ENCODE peak calls at places on chromosome 11, in seven cellular contexts. C, D, X, T, L, Z and O are unnamed samples.

GRCh38 chr11:93685196-93685595 is 23.7 kb downstream of the CEP295 start:
- DNase-seq in C (no peak), D (no peak), X (no peak), T (no peak), L (no peak), Z (no peak), O (no peak)

GRCh38 chr11:46072172-46072964 is 48.9 kb downstream of the PHF21A start:
- DNase-seq in C (no peak), D (no peak), X (no peak), T (no peak), L (no peak), Z (no peak), O (no peak)

GRCh38 chr11:63839508-63840355 is 822 bp downstream of the MARK2 start:
- DNase-seq in C (no peak), D (peak; percentile 46), X (peak; percentile 58), T (peak; percentile 44), L (no peak), Z (peak; percentile 53), O (no peak)

GRCh38 chr11:118715837-118716260 is 36.4 kb upstream of the TREH start:
- DNase-seq in C (no peak), D (no peak), X (no peak), T (no peak), L (no peak), Z (no peak), O (no peak)

GRCh38 chr11:10550988-10551657 is 10.1 kb upstream of the RNF141 start:
- DNase-seq in C (no peak), D (no peak), X (no peak), T (no peak), L (no peak), Z (no peak), O (no peak)

GRCh38 chr11:84541711-84542340 is 1085.3 kb downstream of the DLG2 start:
- DNase-seq in C (no peak), D (no peak), X (no peak), T (peak; percentile 10), L (no peak), Z (no peak), O (no peak)

GRCh38 chr11:12727556-12728070 is 53.4 kb downstream of the TEAD1 start:
- DNase-seq in C (no peak), D (no peak), X (no peak), T (no peak), L (no peak), Z (no peak), O (no peak)

GRCh38 chr11:12195773-12196172 is 85.4 kb downstream of the MICAL2 start:
- DNase-seq in C (no peak), D (no peak), X (no peak), T (no peak), L (peak; percentile 63), Z (no peak), O (peak; percentile 36)

GRCh38 chr11:71423181-71423790 is 24.9 kb downstream of the DHCR7 start:
- DNase-seq in C (no peak), D (no peak), X (no peak), T (peak; percentile 46), L (no peak), Z (no peak), O (no peak)

GRCh38 chr11:102940714-102941588 is 14.6 kb downstream of the MMP13 start:
- DNase-seq in C (no peak), D (peak; percentile 79), X (no peak), T (peak; percentile 96), L (peak; percentile 33), Z (no peak), O (no peak)

GRCh38 chr11:95897731-95898130 is 26.2 kb downstream of the MTMR2 start:
- DNase-seq in C (no peak), D (no peak), X (no peak), T (peak; percentile 15), L (no peak), Z (no peak), O (no peak)

GRCh38 chr11:10602945-10603344 is 34.5 kb upstream of the LYVE1 start:
- DNase-seq in C (no peak), D (no peak), X (no peak), T (no peak), L (no peak), Z (no peak), O (no peak)

GRCh38 chr11:134741453-134742227 is 329.6 kb upstream of the B3GAT1 start:
- DNase-seq in C (no peak), D (peak; percentile 58), X (no peak), T (no peak), L (no peak), Z (no peak), O (no peak)

GRCh38 chr11:111699579-111700156 is 66.5 kb downstream of the PPP2R1B start:
- DNase-seq in C (no peak), D (no peak), X (no peak), T (no peak), L (no peak), Z (no peak), O (no peak)

GRCh38 chr11:16012125-16012751 is 344.1 kb downstream of the SOX6 start:
- DNase-seq in C (no peak), D (no peak), X (no peak), T (no peak), L (no peak), Z (no peak), O (no peak)

GRCh38 chr11:82859746-82860145 is 40.5 kb downstream of the PRCP start:
- DNase-seq in C (no peak), D (no peak), X (no peak), T (no peak), L (no peak), Z (no peak), O (no peak)

GRCh38 chr11:96254087-96254486 is 88.9 kb downstream of the MAML2 start:
- DNase-seq in C (no peak), D (peak; percentile 54), X (peak; percentile 14), T (no peak), L (no peak), Z (no peak), O (no peak)

GRCh38 chr11:61718613-61719302 is 33.7 kb upstream of the MYRF start:
- DNase-seq in C (no peak), D (peak; percentile 83), X (peak; percentile 65), T (no peak), L (no peak), Z (no peak), O (no peak)

GRCh38 chr11:78420796-78421209 is 3.2 kb upstream of the GAB2 start:
- DNase-seq in C (peak; percentile 73), D (peak; percentile 47), X (peak; percentile 81), T (no peak), L (no peak), Z (peak; percentile 78), O (no peak)

GRCh38 chr11:2450321-2451041 is 5.7 kb downstream of the KCNQ1 start:
- DNase-seq in C (no peak), D (no peak), X (no peak), T (no peak), L (no peak), Z (peak; percentile 27), O (no peak)

GRCh38 chr11:133104014-133104753 is 428.1 kb downstream of the OPCML start:
- DNase-seq in C (no peak), D (peak; percentile 16), X (no peak), T (no peak), L (no peak), Z (no peak), O (no peak)

GRCh38 chr11:86478348-86478747 is 103.7 kb downstream of the CCDC81 start:
- DNase-seq in C (no peak), D (no peak), X (no peak), T (no peak), L (no peak), Z (no peak), O (no peak)

GRCh38 chr11:62652156-62653006 is 721 bp downstream of the INTS5 start:
- DNase-seq in C (no peak), D (no peak), X (no peak), T (no peak), L (no peak), Z (no peak), O (no peak)

GRCh38 chr11:50072226-50073112 is 39.8 kb downstream of the OR4C45 start:
- DNase-seq in C (no peak), D (no peak), X (no peak), T (no peak), L (no peak), Z (no peak), O (no peak)
- H3K9me3 ChIP-seq in C (no peaks in the 10 kb centered on the region), D (no peaks in the 10 kb centered on the region), X (no peaks in the 10 kb centered on the region), T (no peaks in the 10 kb centered on the region), L (no peaks in the 10 kb centered on the region), Z (peaks cover 63% of the 10 kb centered on the region), O (no peaks in the 10 kb centered on the region)

DNA sequence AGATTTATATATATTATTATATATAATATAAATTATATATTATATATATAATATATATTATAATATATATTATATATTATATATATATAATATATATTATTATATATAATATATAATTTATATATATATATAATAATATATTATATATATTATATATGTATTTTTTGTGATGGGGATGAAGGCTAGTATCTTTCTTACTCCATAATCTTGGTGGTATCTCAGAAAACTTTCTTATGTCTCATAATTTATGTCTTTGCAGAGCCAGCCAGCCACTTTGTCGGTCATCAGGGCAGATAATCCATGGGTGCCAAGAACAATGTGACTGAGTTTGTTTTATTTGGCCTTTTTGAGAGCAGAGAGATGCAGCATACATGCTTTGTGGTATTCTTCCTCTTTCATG is at the start of gene OR4S1:
- DNase-seq in C (no peak), D (no peak), X (no peak), T (no peak), L (no peak), Z (no peak), O (no peak)
- H3K9me3 ChIP-seq in C (no peaks in the 10 kb centered on the region), D (no peaks in the 10 kb centered on the region), X (no peaks in the 10 kb centered on the region), T (no peaks in the 10 kb centered on the region), L (no peaks in the 10 kb centered on the region), Z (no peaks in the 10 kb centered on the region), O (no peaks in the 10 kb centered on the region)

GRCh38 chr11:48242501-48242900 is 2.4 kb upstream of the OR4X2 start:
- DNase-seq in C (no peak), D (no peak), X (no peak), T (no peak), L (no peak), Z (no peak), O (no peak)
- H3K9me3 ChIP-seq in C (no peaks in the 10 kb centered on the region), D (peaks cover 6% of the 10 kb centered on the region), X (no peaks in the 10 kb centered on the region), T (no peaks in the 10 kb centered on the region), L (no peaks in the 10 kb centered on the region), Z (no peaks in the 10 kb centered on the region), O (no peaks in the 10 kb centered on the region)

GRCh38 chr11:97611345-97611744 is 1221.5 kb downstream of the JRKL start:
- DNase-seq in C (no peak), D (no peak), X (no peak), T (no peak), L (no peak), Z (no peak), O (no peak)

GRCh38 chr11:97617031-97617430 is 1227.2 kb downstream of the JRKL start:
- DNase-seq in C (no peak), D (no peak), X (no peak), T (no peak), L (no peak), Z (no peak), O (no peak)

GRCh38 chr11:97620012-97620411 is 1230.2 kb downstream of the JRKL start:
- DNase-seq in C (no peak), D (no peak), X (no peak), T (no peak), L (no peak), Z (no peak), O (no peak)

GRCh38 chr11:97614571-97614970 is 1224.8 kb downstream of the JRKL start:
- DNase-seq in C (no peak), D (no peak), X (no peak), T (no peak), L (no peak), Z (no peak), O (no peak)

DNA sequence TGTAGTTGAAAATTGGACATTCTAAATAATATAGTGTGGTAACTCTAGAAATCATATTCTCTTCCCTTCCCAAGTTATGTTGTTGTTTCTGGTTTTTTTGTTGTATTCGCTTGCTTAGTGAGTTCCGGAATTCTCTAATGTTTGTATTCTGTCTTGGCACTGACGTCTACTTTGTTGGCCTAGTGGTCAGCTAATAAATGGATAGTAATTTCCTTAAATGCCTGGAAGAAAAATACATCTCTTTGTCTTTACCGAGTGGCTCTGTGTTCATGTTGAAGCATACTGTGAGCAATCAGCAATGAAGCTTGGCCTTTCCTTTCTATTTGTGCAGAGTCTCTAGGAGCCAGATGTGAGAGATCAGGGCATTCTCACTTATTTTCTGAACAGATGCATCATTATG is 1225.7 kb downstream of the JRKL start:
- DNase-seq in C (no peak), D (no peak), X (no peak), T (no peak), L (no peak), Z (no peak), O (no peak)
- H3K9me3 ChIP-seq in C (peaks cover 8% of the 10 kb centered on the region), D (no peaks in the 10 kb centered on the region), X (peaks cover 2% of the 10 kb centered on the region), T (peaks cover 4% of the 10 kb centered on the region), L (peaks cover 5% of the 10 kb centered on the region), Z (peaks cover 27% of the 10 kb centered on the region), O (no peaks in the 10 kb centered on the region)